ENCODE peak calls at places on chromosomes 11 and 22, in five cellular contexts. G, E, R, Z and T are unnamed samples.

GRCh38 chr11:130213143-130213978 is 53.8 kb downstream of the ST14 start:
- DNase-seq in G (peak), E (peak), R (no peak), Z (peak), T (peak)

GRCh38 chr11:44310198-44310455 is 188 bp upstream of the ALX4 start:
- DNase-seq in G (no peak), E (no peak), R (no peak), Z (no peak), T (no peak)

GRCh38 chr11:11218287-11218986 is 134.6 kb downstream of the CSNK2A3 start:
- DNase-seq in G (no peak), E (no peak), R (no peak), Z (no peak), T (no peak)

GRCh38 chr22:21873619-21874018 is 6.2 kb upstream of the MAPK1 start:
- DNase-seq in G (no peak), E (no peak), R (no peak), Z (no peak), T (no peak)

GRCh38 chr11:61625525-61625924 is 44.6 kb upstream of the SYT7 start:
- DNase-seq in G (no peak), E (no peak), R (no peak), Z (no peak), T (no peak)

GRCh38 chr11:23991140-23991539 is 505.7 kb upstream of the LUZP2 start:
- DNase-seq in G (no peak), E (no peak), R (no peak), Z (no peak), T (no peak)

GRCh38 chr22:21837184-21837979 is 30.1 kb downstream of the MAPK1 start:
- DNase-seq in G (peak), E (peak), R (no peak), Z (no peak), T (peak)

GRCh38 chr11:128283445-128283844 is 303.9 kb downstream of the ETS1 start:
- DNase-seq in G (no peak), E (no peak), R (no peak), Z (no peak), T (no peak)

GRCh38 chr22:35727436-35727835 is 9.8 kb downstream of the APOL5 start:
- DNase-seq in G (no peak), E (no peak), R (no peak), Z (peak), T (no peak)

GRCh38 chr22:27416553-27417427 is 384.8 kb downstream of the MN1 start:
- DNase-seq in G (no peak), E (no peak), R (no peak), Z (no peak), T (peak)

GRCh38 chr11:47886096-47886495 is 37.9 kb upstream of the NUP160 start:
- DNase-seq in G (no peak), E (no peak), R (no peak), Z (no peak), T (no peak)

GRCh38 chr11:116148056-116148455 is 624.7 kb downstream of the BUD13 start:
- DNase-seq in G (no peak), E (no peak), R (no peak), Z (no peak), T (peak)

GRCh38 chr11:9273430-9274336 is 8.5 kb upstream of the DENND5A start:
- DNase-seq in G (no peak), E (no peak), R (no peak), Z (no peak), T (no peak)

GRCh38 chr11:86513746-86514373 is 139.2 kb downstream of the CCDC81 start:
- DNase-seq in G (no peak), E (no peak), R (no peak), Z (no peak), T (no peak)

GRCh38 chr11:59240322-59240721 is 27.6 kb upstream of the MPEG1 start:
- DNase-seq in G (no peak), E (no peak), R (no peak), Z (no peak), T (no peak)

GRCh38 chr11:47606731-47607130 is 12.5 kb upstream of the C1QTNF4 start:
- DNase-seq in G (no peak), E (no peak), R (no peak), Z (no peak), T (no peak)

GRCh38 chr11:65710424-65710823 is 1.6 kb upstream of the KAT5 start:
- DNase-seq in G (no peak), E (no peak), R (no peak), Z (no peak), T (no peak)

DNA sequence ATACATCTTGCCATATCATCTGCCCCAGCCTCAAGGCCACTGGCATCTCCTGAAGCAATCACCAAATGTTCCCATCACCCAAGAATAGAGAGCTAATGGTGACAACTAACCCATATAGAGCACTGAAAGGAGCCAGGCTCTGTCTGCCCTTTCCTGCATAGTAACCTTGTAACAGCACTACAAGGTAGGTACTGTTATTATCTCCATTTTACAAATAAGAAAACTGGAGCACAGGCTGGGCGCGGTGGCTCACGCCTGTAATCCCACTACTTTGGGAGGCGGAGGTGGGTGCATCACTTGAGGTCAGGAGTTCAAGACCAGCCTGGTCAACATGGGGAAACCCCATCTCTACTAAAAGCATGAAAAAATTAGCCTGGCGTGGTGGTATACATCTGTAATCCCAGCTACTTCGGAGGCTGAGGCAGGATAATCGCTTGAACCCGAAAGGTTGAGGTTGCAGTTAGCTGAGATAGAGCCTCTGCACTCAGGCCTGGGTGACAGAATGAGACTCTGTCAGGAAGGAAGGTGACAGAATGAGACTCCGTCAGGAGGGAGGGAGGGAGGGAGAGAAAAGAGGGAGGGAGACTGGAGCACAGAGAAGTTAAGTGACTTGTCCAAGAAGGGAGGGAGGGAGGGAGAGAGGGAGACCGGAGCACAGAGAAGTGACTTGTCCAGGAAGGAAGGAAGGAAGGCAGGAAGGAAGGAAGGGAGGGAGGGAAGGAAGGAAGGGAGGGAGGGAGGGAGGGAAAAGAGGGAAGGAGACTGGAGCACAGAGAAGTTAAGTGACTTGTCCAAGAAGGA is 2.2 kb downstream of the SLC35F2 start:
- DNase-seq in G (no peak), E (no peak), R (no peak), Z (no peak), T (peak)
- TF ChIP-seq JUNB in G (no peak), E (no peak), R (no peak), Z (no peak), T (no peak)

DNA sequence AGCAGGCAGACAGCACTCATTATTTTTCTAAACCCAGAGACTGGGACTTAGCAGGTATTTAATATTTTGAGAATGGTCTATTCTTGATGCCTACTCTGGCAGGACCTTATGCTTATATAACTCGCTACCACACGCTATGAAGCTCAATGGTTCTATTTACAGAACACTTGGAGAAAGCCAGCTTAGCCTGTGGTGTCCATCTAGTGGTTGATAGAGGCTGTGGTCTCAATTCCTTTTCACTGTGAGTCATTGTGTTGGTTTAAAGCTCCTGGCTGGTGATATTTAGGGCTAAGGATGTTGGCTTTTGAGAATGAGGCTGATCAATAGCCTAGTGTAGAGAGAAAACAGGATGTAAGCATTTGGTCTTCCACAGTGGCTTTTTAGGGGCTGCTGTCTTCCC is 206.4 kb downstream of the DBX1 start:
- DNase-seq in G (peak), E (peak), R (no peak), Z (no peak), T (peak)
- H3K27ac ChIP-seq in G (peak), E (peak), R (no peak), Z (no peak), T (no peak)

GRCh38 chr11:117478126-117478856 is 150.6 kb downstream of the CEP164 start:
- DNase-seq in G (no peak), E (no peak), R (no peak), Z (no peak), T (no peak)

GRCh38 chr11:117480221-117480620 is 152.6 kb downstream of the CEP164 start:
- DNase-seq in G (no peak), E (no peak), R (no peak), Z (no peak), T (no peak)

GRCh38 chr11:117477721-117478120 is 150.1 kb downstream of the CEP164 start:
- DNase-seq in G (no peak), E (no peak), R (no peak), Z (no peak), T (no peak)

GRCh38 chr11:117478926-117479325 is 151.3 kb downstream of the CEP164 start:
- DNase-seq in G (no peak), E (no peak), R (no peak), Z (no peak), T (no peak)

DNA sequence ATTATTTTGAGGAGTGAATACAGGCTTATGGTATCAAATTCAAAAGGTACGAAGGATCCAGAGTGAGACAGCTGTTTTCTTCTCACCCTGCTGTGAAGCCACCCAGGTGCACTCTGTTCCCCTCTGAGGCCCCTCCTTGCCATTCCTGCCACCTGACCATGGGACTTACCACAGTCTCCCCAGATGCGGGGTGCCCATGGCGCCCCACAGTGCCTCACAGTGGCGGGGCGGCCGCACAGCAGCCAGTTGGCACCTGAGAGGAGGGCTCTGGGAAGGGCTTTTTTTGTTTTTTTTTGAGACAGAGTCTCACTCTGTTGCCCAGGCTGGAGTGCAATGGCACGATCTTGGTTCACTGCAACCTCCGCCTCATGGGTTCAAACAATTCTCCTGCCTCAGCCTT is 151.7 kb downstream of the CEP164 start:
- DNase-seq in G (no peak), E (no peak), R (no peak), Z (peak), T (peak)
- TF ChIP-seq CTCF in G (no peak), E (peak), R (peak), Z (peak), T (peak)

GRCh38 chr22:19691721-19692341 is 22.5 kb upstream of the SEPTIN5 start:
- DNase-seq in G (peak), E (no peak), R (no peak), Z (peak), T (peak)
- TF ChIP-seq JUNB in G (no peak), E (no peak), R (no peak), Z (no peak), T (no peak)

DNA sequence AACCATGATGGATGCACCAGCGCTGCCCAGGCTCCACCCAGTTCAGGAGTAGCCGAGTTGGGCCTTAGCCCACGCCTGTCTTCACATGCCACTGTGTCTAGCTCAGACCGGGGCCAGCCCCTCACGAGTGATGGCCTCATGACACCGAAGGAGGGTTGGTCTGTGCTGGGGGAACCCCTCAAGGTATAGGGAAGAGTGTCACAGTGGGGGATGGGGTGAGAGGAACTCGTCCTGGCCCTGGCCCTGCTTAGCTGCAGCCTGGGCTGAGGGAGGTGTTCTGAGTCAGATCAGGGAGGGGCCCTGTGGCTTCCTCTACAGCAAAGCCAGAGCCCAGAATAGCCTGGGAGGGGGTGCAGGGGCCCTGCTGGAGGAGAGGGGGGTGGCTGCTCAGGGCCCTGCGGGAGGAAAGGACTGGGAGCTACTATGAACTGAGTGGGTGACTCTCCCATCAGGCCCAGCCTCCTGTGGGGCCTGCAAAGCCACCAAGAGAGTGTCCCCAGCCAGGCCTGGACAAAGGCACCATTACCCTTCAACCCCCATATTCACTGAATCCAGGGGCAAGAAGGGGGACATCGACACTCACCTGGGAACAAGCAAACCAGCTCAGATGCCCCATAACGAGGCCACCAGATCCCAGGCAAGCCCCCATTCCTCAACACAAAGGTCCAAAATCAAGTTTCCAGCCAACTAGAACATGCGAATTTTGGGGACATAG is 41.2 kb downstream of the IGLL5 start:
- DNase-seq in G (no peak), E (no peak), R (peak), Z (peak), T (no peak)
- H3K27ac ChIP-seq in G (no peak), E (no peak), R (peak), Z (no peak), T (no peak)

DNA sequence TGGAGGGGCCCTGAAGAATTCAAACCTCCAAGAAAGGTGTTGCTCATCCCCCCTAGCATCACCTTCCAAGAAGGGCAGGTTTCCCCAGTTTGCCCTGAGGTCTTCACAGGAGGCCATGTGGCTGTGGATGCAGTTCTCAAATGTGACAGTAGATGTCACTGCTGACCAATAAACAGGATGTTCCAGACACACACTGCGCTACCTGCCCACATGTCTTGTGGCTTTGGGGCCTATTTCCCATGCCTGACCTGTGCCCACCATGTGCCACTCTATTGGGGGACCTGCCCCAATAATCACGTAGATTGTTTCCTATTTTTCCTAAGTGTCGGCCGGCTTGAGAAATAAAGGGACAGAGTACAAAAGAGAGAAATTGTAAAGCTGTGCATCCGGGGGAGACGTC is 4.5 kb downstream of the GSTT2 start:
- DNase-seq in G (no peak), E (no peak), R (no peak), Z (no peak), T (peak)
- TF ChIP-seq CTCF in G (peak), E (no peak), R (no peak), Z (no peak), T (peak)

DNA sequence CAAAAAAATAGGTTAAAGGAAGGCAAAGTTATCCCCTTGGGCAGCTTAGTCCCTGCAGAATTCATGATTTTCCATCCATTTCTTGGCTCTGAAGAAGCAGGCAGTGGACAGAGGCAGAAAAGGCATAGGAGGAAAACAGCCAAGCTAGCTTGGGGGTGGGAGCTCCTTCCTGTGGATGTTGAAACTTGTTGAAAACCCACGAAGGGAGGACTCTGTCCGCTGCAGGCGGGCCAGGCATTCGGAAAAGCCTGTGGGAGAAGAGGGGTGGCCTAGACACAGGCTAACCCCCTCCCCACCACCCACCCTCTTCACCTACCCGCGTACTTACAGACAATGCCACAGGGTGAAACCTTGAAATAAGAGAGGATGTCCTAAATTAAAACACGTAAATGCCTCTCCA is 72.1 kb downstream of the C22orf31 start:
- DNase-seq in G (no peak), E (no peak), R (no peak), Z (no peak), T (no peak)
- TF ChIP-seq JUNB in G (no peak), E (no peak), R (no peak), Z (no peak), T (no peak)

GRCh38 chr11:102849319-102849718 is 5.9 kb upstream of the MMP3 start:
- DNase-seq in G (no peak), E (no peak), R (no peak), Z (no peak), T (no peak)

GRCh38 chr11:102853055-102853454 is 9.6 kb upstream of the MMP3 start:
- DNase-seq in G (no peak), E (no peak), R (no peak), Z (no peak), T (no peak)

GRCh38 chr11:102853956-102854355 is 10.5 kb upstream of the MMP3 start:
- DNase-seq in G (no peak), E (no peak), R (no peak), Z (no peak), T (no peak)

GRCh38 chr11:102846292-102846691 is 2.9 kb upstream of the MMP3 start:
- DNase-seq in G (no peak), E (no peak), R (no peak), Z (no peak), T (no peak)

DNA sequence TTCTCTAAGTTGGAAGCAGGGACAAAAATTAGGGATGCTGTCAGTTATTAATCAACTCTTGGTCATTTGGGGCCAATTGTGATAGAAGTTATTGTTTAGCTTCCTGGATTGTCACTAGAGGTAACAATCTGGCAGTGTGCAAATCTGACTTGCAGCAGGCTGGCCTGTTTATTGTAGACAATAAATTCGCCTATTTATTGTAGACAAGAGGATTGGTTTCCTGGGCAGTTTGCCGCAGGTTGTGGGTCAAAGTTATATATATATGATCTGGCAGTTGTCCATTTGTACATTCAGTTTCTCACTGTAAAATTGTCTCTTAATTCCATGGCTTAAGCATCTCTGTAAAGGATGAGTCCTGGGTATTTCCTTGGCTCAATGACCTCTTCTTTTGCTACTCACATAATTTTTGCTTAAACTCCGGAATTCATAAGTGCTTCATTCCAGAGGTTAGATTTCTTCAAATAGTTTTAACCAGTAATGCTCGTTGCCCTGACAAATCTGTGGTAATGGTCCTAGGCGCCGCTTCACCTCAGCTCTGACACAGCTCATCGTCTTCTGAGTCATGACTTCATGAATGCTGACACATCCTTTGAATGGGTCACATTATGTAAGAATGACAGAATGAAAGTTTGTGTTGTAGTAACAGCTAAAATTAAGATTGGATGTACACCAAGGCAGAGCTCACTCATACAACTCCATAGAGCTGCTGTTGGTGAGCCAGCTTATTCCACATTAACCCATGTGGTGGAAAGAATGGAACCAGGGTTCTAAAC is 7.8 kb upstream of the MMP3 start:
- DNase-seq in G (no peak), E (no peak), R (no peak), Z (no peak), T (no peak)
- H3K27ac ChIP-seq in G (no peak), E (no peak), R (no peak), Z (no peak), T (no peak)